ENCODE peak calls at places on chromosome 5, in seven cellular contexts. F is C1 segment of cervical spinal cord; R is stimulated activated CD4-positive, alpha-beta T cell treated with anti-CD3 and anti-CD28 coated beads, Interleukin-1b, Interleukin-23, amount 100 ng/mL, for 24 hours; U is GM13977; E is AG08396; J is NCI-H1417; C is body of pancreas. Q is an unnamed sample.

GRCh38 chr5:125401724-125402622 is 655.5 kb upstream of the ZNF608 start:
- DNase-seq in C (no peak), E (no peak), U (no peak), R (no peak), F (no peak), J (no peak), Q (no peak)

GRCh38 chr5:35487255-35488035 is 130.2 kb upstream of the SPEF2 start:
- DNase-seq in E (no peak), J (no peak), F (no peak), U (no peak), C (no peak), R (no peak), Q (no peak)

GRCh38 chr5:142839711-142840441 is 69.7 kb downstream of the ARHGAP26 start:
- DNase-seq in F (no peak), R (no peak), C (peak), E (no peak), U (no peak), J (no peak), Q (peak)

GRCh38 chr5:116420540-116420939 is 154.1 kb downstream of the SEMA6A start:
- DNase-seq in R (no peak), J (no peak), E (no peak), U (no peak), F (no peak), C (no peak), Q (no peak)

GRCh38 chr5:132369471-132370240 is at the start of gene SLC22A5:
- DNase-seq in R (peak), J (peak), E (peak), F (peak), U (peak), C (peak), Q (peak)

GRCh38 chr5:172229904-172230303 is 35.9 kb downstream of the EFCAB9 start:
- DNase-seq in R (no peak), F (no peak), C (no peak), U (no peak), J (no peak), E (no peak), Q (no peak)

GRCh38 chr5:57407391-57407790 is 75.2 kb downstream of the ACTBL2 start:
- DNase-seq in E (no peak), R (no peak), C (no peak), J (no peak), U (no peak), F (no peak), Q (no peak)

GRCh38 chr5:2183154-2184023 is 300.7 kb upstream of the IRX4 start:
- DNase-seq in J (no peak), U (no peak), F (no peak), E (no peak), R (no peak), C (no peak), Q (no peak)

GRCh38 chr5:133607451-133607850 is 4.9 kb downstream of the FSTL4 start:
- DNase-seq in C (no peak), U (no peak), F (no peak), E (no peak), J (no peak), R (no peak), Q (no peak)

GRCh38 chr5:2653991-2654390 is 97.5 kb downstream of the IRX2 start:
- DNase-seq in J (no peak), C (no peak), U (no peak), F (no peak), R (no peak), E (no peak), Q (no peak)

GRCh38 chr5:10719965-10720364 is 41.1 kb downstream of the DAP start:
- DNase-seq in F (no peak), J (no peak), U (no peak), E (peak), R (no peak), C (no peak), Q (no peak)

GRCh38 chr5:151740336-151740942 is 18.0 kb downstream of the ATOX1 start:
- DNase-seq in F (peak), U (peak), J (peak), C (peak), E (peak), R (no peak), Q (peak)

GRCh38 chr5:115194671-115195070 is 25.0 kb upstream of the TRIM36 start:
- DNase-seq in E (no peak), F (no peak), C (peak), U (no peak), R (no peak), J (no peak), Q (no peak)

GRCh38 chr5:72203251-72203845 is 96.1 kb downstream of the MAP1B start:
- DNase-seq in R (no peak), E (no peak), J (no peak), C (no peak), U (no peak), F (no peak), Q (no peak)

GRCh38 chr5:108046955-108047670 is 334.8 kb downstream of the FBXL17 start:
- DNase-seq in U (no peak), F (no peak), E (no peak), C (no peak), R (no peak), J (no peak), Q (no peak)

GRCh38 chr5:149473441-149473840 is 77.8 kb downstream of the CSNK1A1 start:
- DNase-seq in F (no peak), J (no peak), R (no peak), C (no peak), E (no peak), U (no peak), Q (no peak)

GRCh38 chr5:139994234-139994633 is 48.9 kb downstream of the NRG2 start:
- DNase-seq in F (no peak), E (no peak), C (no peak), R (no peak), U (no peak), J (no peak), Q (no peak)

GRCh38 chr5:55003432-55004065 is 18.2 kb upstream of the ESM1 start:
- DNase-seq in J (no peak), U (no peak), E (no peak), F (no peak), R (no peak), C (no peak), Q (no peak)

GRCh38 chr5:106873558-106873957 is 797.2 kb downstream of the EFNA5 start:
- DNase-seq in U (no peak), J (no peak), E (no peak), R (no peak), F (no peak), C (peak), Q (no peak)

GRCh38 chr5:158461240-158461854 is 602.4 kb upstream of the CLINT1 start:
- DNase-seq in U (no peak), J (no peak), E (no peak), C (peak), F (no peak), R (no peak), Q (peak)

GRCh38 chr5:53790026-53790425 is 229.6 kb downstream of the NDUFS4 start:
- DNase-seq in F (no peak), U (no peak), E (no peak), C (no peak), J (no peak), R (no peak), Q (no peak)

GRCh38 chr5:2119578-2119977 is 236.9 kb upstream of the IRX4 start:
- DNase-seq in J (no peak), U (no peak), R (no peak), F (no peak), C (no peak), E (no peak), Q (no peak)

GRCh38 chr5:60210810-60211209 is 317.3 kb upstream of the PDE4D start:
- DNase-seq in R (no peak), J (no peak), U (no peak), E (no peak), F (no peak), C (no peak), Q (no peak)

GRCh38 chr5:176692835-176693476 is 45.7 kb downstream of the TSPAN17 start:
- DNase-seq in F (no peak), U (no peak), E (no peak), J (peak), C (no peak), R (no peak), Q (no peak)

GRCh38 chr5:165673499-165673898 is 2168.1 kb downstream of the MAT2B start:
- DNase-seq in J (no peak), F (no peak), E (no peak), C (no peak), R (no peak), U (no peak), Q (no peak)

GRCh38 chr5:111337688-111338087 is 113.5 kb downstream of the CAMK4 start:
- DNase-seq in R (no peak), J (no peak), U (no peak), E (no peak), C (no peak), F (no peak), Q (no peak)

GRCh38 chr5:9069650-9070049 is 476.2 kb downstream of the SEMA5A start:
- DNase-seq in E (peak), C (no peak), R (no peak), J (no peak), U (no peak), F (no peak), Q (no peak)

GRCh38 chr5:141039517-141039916 is 11.7 kb upstream of the PCDHB1 start:
- DNase-seq in U (no peak), E (no peak), F (no peak), J (peak), C (peak), R (no peak), Q (no peak)

GRCh38 chr5:36575367-36575781 is 31.0 kb upstream of the SLC1A3 start:
- DNase-seq in C (no peak), U (no peak), J (no peak), E (no peak), R (no peak), F (no peak), Q (no peak)

Q was measured in gastrocnemius medialis.